ENCODE peak calls at places on chromosomes 1 and 21, in seven cellular contexts. M is sigmoid colon, B is NCI-H748 treated with DMSO at 0.1 percent for 48 hours, I is AG08395, W is EL, A is GM03348, J is RWPE1. Q is an unnamed sample.

GRCh38 chr21:32094792-32095191 is 184.1 kb downstream of the MIS18A start:
- DNase-seq in I (peak), M (no peak), J (no peak), W (peak), B (no peak), A (peak), Q (no peak)

GRCh38 chr1:95793893-95794292 is 559.9 kb downstream of the RWDD3 start:
- DNase-seq in J (no peak), B (no peak), M (no peak), W (peak), I (no peak), A (no peak), Q (no peak)

GRCh38 chr1:221753828-221754188 is 11.9 kb upstream of the DUSP10 start:
- DNase-seq in A (no peak), W (no peak), J (no peak), I (no peak), B (no peak), M (no peak), Q (no peak)

GRCh38 chr1:115314765-115315164 is 23.3 kb downstream of the NGF start:
- DNase-seq in B (peak), J (no peak), I (peak), A (peak), M (no peak), W (peak), Q (no peak)

GRCh38 chr21:46011267-46011967 is 29.8 kb downstream of the COL6A1 start:
- DNase-seq in A (no peak), J (no peak), B (no peak), I (no peak), M (no peak), W (no peak), Q (no peak)

GRCh38 chr1:19678493-19678892 is 13.8 kb downstream of the HTR6 start:
- DNase-seq in M (no peak), B (no peak), A (no peak), I (no peak), J (no peak), W (no peak), Q (no peak)

GRCh38 chr1:218904401-218904800 is 269.3 kb upstream of the LYPLAL1 start:
- DNase-seq in J (no peak), M (no peak), W (no peak), A (no peak), I (no peak), B (no peak), Q (no peak)

GRCh38 chr1:92439291-92439690 is 47.4 kb downstream of the GFI1 start:
- DNase-seq in B (no peak), M (no peak), A (no peak), J (no peak), W (no peak), I (no peak), Q (no peak)

GRCh38 chr1:10718083-10718415 is 78.4 kb downstream of the CASZ1 start:
- DNase-seq in B (no peak), W (no peak), I (no peak), M (no peak), A (no peak), J (no peak), Q (no peak)

GRCh38 chr1:205525495-205526285 is 21.2 kb downstream of the CDK18 start:
- DNase-seq in A (no peak), B (no peak), W (no peak), J (no peak), M (no peak), I (no peak), Q (no peak)

GRCh38 chr1:26472330-26472900 is at the start of gene HMGN2:
- DNase-seq in A (peak), B (peak), J (peak), W (peak), M (peak), I (peak), Q (peak)

GRCh38 chr21:42844411-42845113 is 34.8 kb downstream of the WDR4 start:
- DNase-seq in M (peak), J (no peak), B (no peak), I (no peak), W (no peak), A (no peak), Q (no peak)

GRCh38 chr1:39954261-39954869 is 580 bp upstream of the MFSD2A start:
- DNase-seq in M (no peak), A (peak), J (no peak), W (no peak), B (no peak), I (no peak), Q (no peak)

GRCh38 chr1:160064746-160065145 is 5.2 kb downstream of the KCNJ10 start:
- DNase-seq in A (no peak), B (no peak), J (no peak), I (no peak), W (no peak), M (no peak), Q (no peak)

GRCh38 chr1:1921459-1921862 is 2.4 kb upstream of the TMEM52 start:
- DNase-seq in A (no peak), B (no peak), W (no peak), I (no peak), J (no peak), M (no peak), Q (no peak)

GRCh38 chr1:75092141-75092540 is 42.0 kb upstream of the LHX8 start:
- DNase-seq in W (no peak), I (no peak), A (no peak), J (peak), M (no peak), B (peak), Q (no peak)

GRCh38 chr21:15300131-15300530 is 235.3 kb upstream of the NRIP1 start:
- DNase-seq in I (no peak), W (no peak), J (no peak), B (no peak), M (no peak), A (no peak), Q (no peak)

GRCh38 chr1:161954050-161954449 is 69.6 kb downstream of the OLFML2B start:
- DNase-seq in M (no peak), B (no peak), W (no peak), I (no peak), A (no peak), J (no peak), Q (no peak)

GRCh38 chr21:37642493-37642892 is 273.8 kb downstream of the KCNJ6 start:
- DNase-seq in I (no peak), A (no peak), M (no peak), B (peak), W (no peak), J (no peak), Q (no peak)

GRCh38 chr1:215631489-215631888 is 64.4 kb downstream of the KCTD3 start:
- DNase-seq in A (peak), J (peak), B (peak), W (peak), I (no peak), M (no peak), Q (no peak)

GRCh38 chr1:39132505-39133339 is 71.8 kb upstream of the MACF1 start:
- DNase-seq in B (peak), A (no peak), J (peak), M (peak), W (peak), I (no peak), Q (no peak)

GRCh38 chr1:89274431-89274857 is 1.8 kb upstream of the GBP5 start:
- DNase-seq in B (no peak), I (peak), J (peak), W (peak), A (peak), M (no peak), Q (no peak)